ENCODE peak calls at places on chromosomes 11 and 22, in nine cellular contexts. H, I, U, X, J, E, K, L and F are unnamed samples.

GRCh38 chr11:35579557-35580396 is 38.5 kb upstream of the FJX1 start:
- DNase-seq in L (no peak), H (no peak), X (no peak), I (peak; percentile 78), E (no peak), K (no peak), U (no peak), J (no peak), F (no peak)

GRCh38 chr11:35387341-35387982 is 31.9 kb downstream of the SLC1A2 start:
- DNase-seq in E (no peak), U (no peak), H (no peak), K (no peak), I (no peak), J (no peak), L (no peak), X (no peak), F (no peak)

GRCh38 chr11:9574806-9575530 is 1.5 kb downstream of the WEE1 start:
- DNase-seq in U (no peak), L (no peak), H (no peak), I (peak; percentile 62), E (peak; percentile 82), J (peak; percentile 79), X (peak; percentile 29), K (peak; percentile 44), F (peak; percentile 63)

GRCh38 chr22:39237276-39238123 is 7.3 kb downstream of the PDGFB start:
- DNase-seq in K (peak; percentile 54), I (no peak), L (no peak), X (no peak), U (no peak), J (no peak), E (no peak), H (peak; percentile 43), F (no peak)

GRCh38 chr11:69215784-69216415 is 60.2 kb downstream of the SMIM38 start:
- DNase-seq in H (no peak), K (peak; percentile 27), X (no peak), J (no peak), U (no peak), E (no peak), L (no peak), I (peak; percentile 58), F (no peak)

GRCh38 chr22:38347944-38348750 is 30.9 kb upstream of the CSNK1E start:
- DNase-seq in L (no peak), I (peak; percentile 79), J (no peak), X (no peak), H (peak; percentile 20), E (peak; percentile 26), U (peak; percentile 43), K (peak; percentile 17), F (peak; percentile 57)

GRCh38 chr22:18975434-18976196 is 39.5 kb upstream of the PRODH start:
- DNase-seq in J (no peak), I (no peak), U (no peak), K (no peak), L (no peak), X (no peak), H (peak; percentile 90), E (no peak), F (no peak)

GRCh38 chr22:37218771-37219411 is 6.6 kb upstream of the SSTR3 start:
- DNase-seq in K (no peak), E (no peak), U (no peak), I (no peak), L (peak; percentile 64), X (peak; percentile 82), H (no peak), J (no peak), F (no peak)

GRCh38 chr11:8503872-8504491 is 90.0 kb downstream of the STK33 start:
- DNase-seq in I (peak; percentile 9), K (no peak), E (no peak), J (no peak), U (no peak), L (no peak), X (no peak), H (no peak), F (no peak)

GRCh38 chr11:81422402-81422801 is 1311.3 kb downstream of the FAM181B start:
- DNase-seq in K (no peak), J (no peak), L (no peak), I (no peak), H (no peak), U (no peak), E (no peak), X (no peak), F (no peak)

GRCh38 chr11:78109011-78109685 is 29.5 kb upstream of the NDUFC2 start:
- DNase-seq in H (no peak), X (no peak), J (no peak), E (no peak), L (no peak), K (no peak), I (no peak), U (no peak), F (no peak)

GRCh38 chr11:129215506-129216245 is 23.6 kb upstream of the ARHGAP32 start:
- DNase-seq in J (no peak), L (no peak), X (no peak), I (no peak), K (no peak), E (no peak), U (no peak), H (no peak), F (no peak)

GRCh38 chr11:34318111-34319037 is 39.4 kb downstream of the ABTB2 start:
- DNase-seq in J (no peak), K (no peak), I (no peak), X (no peak), H (no peak), L (no peak), U (no peak), E (no peak), F (no peak)

GRCh38 chr11:117985953-117986887 is at the start of gene IL10RA:
- DNase-seq in I (peak; percentile 77), H (peak; percentile 90), U (peak; percentile 94), E (peak; percentile 69), X (peak; percentile 93), K (peak; percentile 84), L (peak; percentile 74), J (peak; percentile 83), F (peak; percentile 30)

GRCh38 chr22:43535741-43536140 is 123.9 kb downstream of the MPPED1 start:
- DNase-seq in H (no peak), U (peak; percentile 37), E (no peak), I (peak; percentile 48), L (no peak), K (peak; percentile 4), J (no peak), X (no peak), F (no peak)
- H3K27ac ChIP-seq in H (no peak overlapping the region), U (no peak overlapping the region), E (no peak overlapping the region), I (peak overlapping the region; percentile 82), L (no peak overlapping the region), K (no peak overlapping the region), J (no peak overlapping the region), X (no peak overlapping the region), F (no peak overlapping the region)

GRCh38 chr11:19263333-19263732 is 22.6 kb upstream of the E2F8 start:
- DNase-seq in L (no peak), K (no peak), H (no peak), X (no peak), I (no peak), J (no peak), U (no peak), E (no peak), F (no peak)
- TF ChIP-seq CTCF in L (no peak), K (no peak), H (no peak), X (no peak), I (no peak), J (no peak), U (no peak), E (no peak), F (no peak)

GRCh38 chr22:17638432-17639237 is at the start of gene BCL2L13:
- DNase-seq in H (peak; percentile 96), J (peak; percentile 93), E (peak; percentile 94), U (peak; percentile 96), L (peak; percentile 82), K (peak; percentile 95), X (peak; percentile 94), I (peak; percentile 79), F (peak; percentile 92)
- H3K27ac ChIP-seq in H (peak within 1 kb of the TSS; percentile 99), J (peak within 1 kb of the TSS; percentile 97), E (peak within 1 kb of the TSS; percentile 97), U (peak within 1 kb of the TSS; percentile 100), L (peak within 1 kb of the TSS; percentile 98), K (peak within 1 kb of the TSS; percentile 99), X (peak within 1 kb of the TSS; percentile 95), I (peak within 1 kb of the TSS; percentile 99), F (peak within 1 kb of the TSS; percentile 97)

DNA sequence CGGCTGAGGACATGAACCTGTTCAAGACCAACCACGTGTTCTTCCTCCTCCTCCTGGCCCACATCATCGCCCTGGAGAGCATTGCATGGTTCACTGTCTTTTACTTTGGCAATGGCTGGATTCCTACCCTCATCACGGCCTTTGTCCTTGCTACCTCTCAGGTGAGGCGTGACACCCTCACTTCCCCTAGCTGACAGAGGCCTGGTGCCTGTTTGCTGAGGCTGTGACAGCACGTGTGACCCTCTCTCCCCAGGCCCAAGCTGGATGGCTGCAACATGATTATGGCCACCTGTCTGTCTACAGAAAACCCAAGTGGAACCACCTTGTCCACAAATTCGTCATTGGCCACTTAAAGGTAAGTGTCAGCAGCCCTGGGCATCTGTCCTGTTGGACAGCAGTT is 12.3 kb downstream of the FADS2 start:
- DNase-seq in H (no peak), K (no peak), E (no peak), J (no peak), X (no peak), L (no peak), U (no peak), I (no peak), F (no peak)
- TF ChIP-seq CTCF in H (no peak), K (no peak), E (no peak), J (no peak), X (no peak), L (no peak), U (no peak), I (no peak), F (no peak)

DNA sequence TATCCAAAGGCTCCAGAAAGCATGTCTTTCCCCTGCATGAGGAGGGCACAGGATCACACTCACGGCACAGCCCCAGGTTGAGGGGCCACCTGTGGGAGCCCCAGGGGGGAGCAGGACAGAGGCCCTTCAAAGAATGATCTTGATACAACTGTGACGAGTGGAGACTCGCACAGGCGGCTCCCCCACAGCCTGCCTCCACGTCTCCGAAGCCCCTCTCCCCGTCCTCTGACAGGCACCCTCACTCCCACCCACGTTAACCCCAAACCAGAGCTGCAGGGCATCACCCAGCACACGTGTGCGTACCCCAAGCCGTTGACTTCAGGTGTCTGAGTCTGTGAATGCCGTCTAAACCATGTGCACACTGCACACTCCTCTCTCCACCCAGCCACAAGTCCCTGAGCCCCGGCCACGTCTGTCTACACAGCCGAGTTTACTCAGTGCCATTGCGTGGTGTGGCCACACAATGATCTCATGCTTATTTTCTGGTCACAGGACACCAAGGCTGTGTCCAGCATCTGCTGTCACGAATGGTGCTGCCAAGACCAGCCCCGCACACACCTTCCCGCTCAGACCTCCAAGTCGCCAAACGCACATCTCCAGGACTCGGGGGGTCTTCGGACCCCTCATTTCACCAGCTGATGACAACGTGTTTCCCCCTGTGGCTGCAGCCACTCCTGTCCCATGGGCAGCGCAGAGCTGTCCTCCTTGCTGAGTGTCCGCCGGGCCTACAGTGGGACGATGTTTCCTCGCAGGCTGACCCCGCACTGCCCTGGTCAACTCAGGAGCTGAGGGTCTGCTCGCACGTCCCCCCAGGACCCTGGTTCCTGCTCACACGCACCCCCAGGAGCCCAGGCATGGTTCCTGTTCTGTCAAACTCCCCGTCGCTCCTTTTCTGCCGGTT is 251.2 kb downstream of the BRD1 start:
- DNase-seq in I (no peak), K (peak; percentile 23), E (no peak), H (peak; percentile 43), U (no peak), L (no peak), J (no peak), X (no peak), F (no peak)
- H3K27ac ChIP-seq in I (no peak overlapping the region), K (no peak overlapping the region), E (peak overlapping the region; percentile 73), H (no peak overlapping the region), U (peak overlapping the region; percentile 60), L (no peak overlapping the region), J (no peak overlapping the region), X (no peak overlapping the region), F (peak overlapping the region; percentile 22)